ENCODE peak calls at places on chromosomes 5 and 9, in nine cellular contexts. X, R, C, V, B, U, N, A and S are unnamed samples.

GRCh38 chr9:22098636-22099332 is 89.7 kb upstream of the CDKN2B start:
- DNase-seq in X (no peak), R (no peak), B (no peak), N (no peak), V (no peak), C (no peak), U (no peak), A (no peak), S (no peak)

GRCh38 chr5:124655943-124656459 is 90.4 kb downstream of the ZNF608 start:
- DNase-seq in X (peak), C (no peak), N (peak), V (no peak), R (no peak), B (no peak), U (no peak), A (peak), S (peak)

GRCh38 chr5:19462019-19462418 is 526.0 kb downstream of the CDH18 start:
- DNase-seq in U (no peak), B (no peak), C (no peak), V (no peak), R (no peak), A (no peak), X (no peak), N (no peak), S (no peak)

GRCh38 chr5:171432076-171432475 is 12.6 kb downstream of the FGF18 start:
- DNase-seq in V (no peak), B (no peak), A (no peak), N (no peak), R (no peak), X (no peak), C (no peak), U (peak), S (no peak)

GRCh38 chr9:76112151-76112550 is 221.7 kb downstream of the PCSK5 start:
- DNase-seq in A (no peak), R (no peak), X (no peak), V (no peak), U (no peak), N (no peak), B (no peak), C (no peak), S (no peak)

GRCh38 chr9:88742483-88742882 is 207.5 kb downstream of the NXNL2 start:
- DNase-seq in A (peak), C (no peak), N (peak), V (no peak), X (no peak), B (no peak), R (no peak), U (no peak), S (no peak)

GRCh38 chr5:116525680-116526079 is 48.9 kb downstream of the SEMA6A start:
- DNase-seq in X (no peak), B (no peak), N (no peak), R (no peak), C (no peak), U (no peak), V (no peak), A (no peak), S (no peak)

GRCh38 chr5:38208782-38209378 is 49.5 kb upstream of the EGFLAM start:
- DNase-seq in V (no peak), A (peak), N (no peak), R (no peak), U (no peak), X (peak), C (no peak), B (no peak), S (peak)

GRCh38 chr9:95953986-95954385 is 78.5 kb downstream of the ERCC6L2 start:
- DNase-seq in N (no peak), C (no peak), V (no peak), U (no peak), R (no peak), X (no peak), A (no peak), B (no peak), S (no peak)

GRCh38 chr9:137689745-137690529 is 71.1 kb downstream of the EHMT1 start:
- DNase-seq in X (no peak), R (no peak), A (peak), C (no peak), B (no peak), U (peak), N (no peak), V (no peak), S (no peak)

GRCh38 chr5:33297760-33298216 is 143.0 kb upstream of the TARS1 start:
- DNase-seq in C (no peak), V (no peak), U (no peak), A (no peak), X (no peak), N (no peak), B (no peak), R (no peak), S (no peak)

GRCh38 chr9:81789751-81790150 is 100.4 kb upstream of the TLE1 start:
- DNase-seq in N (no peak), X (peak), B (no peak), C (no peak), V (no peak), R (no peak), U (no peak), A (peak), S (no peak)

GRCh38 chr9:79377315-79377855 is 194.4 kb upstream of the TLE4 start:
- DNase-seq in B (no peak), V (no peak), A (peak), R (no peak), C (no peak), N (no peak), U (no peak), X (no peak), S (no peak)